ENCODE peak calls at places on chromosomes 4 and X, in five cellular contexts. U, W, M, G and Q are unnamed samples.
A peak's percentile ranks its signal among the peaks of the same experiment; 100 is the strongest.

GRCh38 chr4:5996641-5997040 is 21.6 kb downstream of the C4orf50 start:
- DNase-seq in U (peak; percentile 22), W (no peak), M (no peak), G (no peak), Q (no peak)

GRCh38 chr4:7868430-7868775 is 71.3 kb downstream of the AFAP1 start:
- DNase-seq in U (no peak), W (no peak), M (no peak), G (no peak), Q (no peak)

GRCh38 chrX:107849747-107850478 is 24.2 kb downstream of the MID2 start:
- DNase-seq in U (peak; percentile 54), W (peak; percentile 8), M (no peak), G (no peak), Q (no peak)

GRCh38 chr4:74632634-74633033 is 161.7 kb downstream of the BTC start:
- DNase-seq in U (no peak), W (peak; percentile 72), M (no peak), G (no peak), Q (no peak)

GRCh38 chr4:139242511-139243051 is 37.4 kb downstream of the MGARP start:
- DNase-seq in U (no peak), W (peak; percentile 72), M (no peak), G (no peak), Q (no peak)

GRCh38 chr4:122577808-122578781 is 42.8 kb downstream of the IL21 start:
- DNase-seq in U (no peak), W (peak; percentile 71), M (peak; percentile 64), G (peak; percentile 40), Q (peak; percentile 23)

GRCh38 chr4:2962614-2963184 is 507 bp downstream of the NOP14 start:
- DNase-seq in U (peak; percentile 66), W (peak; percentile 78), M (peak; percentile 78), G (peak; percentile 45), Q (peak; percentile 71)

GRCh38 chr4:102789317-102789717 is 28.5 kb upstream of the MANBA start:
- DNase-seq in U (no peak), W (no peak), M (no peak), G (no peak), Q (no peak)

GRCh38 chr4:137283737-137284136 is 248.6 kb downstream of the PCDH18 start:
- DNase-seq in U (no peak), W (peak; percentile 26), M (no peak), G (no peak), Q (no peak)

GRCh38 chr4:149964001-149964400 is 114.2 kb upstream of the DCLK2 start:
- DNase-seq in U (no peak), W (no peak), M (no peak), G (no peak), Q (no peak)

GRCh38 chr4:61527886-61528285 is 327.8 kb downstream of the ADGRL3 start:
- DNase-seq in U (no peak), W (no peak), M (no peak), G (no peak), Q (no peak)

GRCh38 chr4:163818673-163819072 is 324.2 kb downstream of the TMA16 start:
- DNase-seq in U (no peak), W (no peak), M (no peak), G (no peak), Q (no peak)
- H3K9ac ChIP-seq in U (no peak overlapping the region), W (no peak overlapping the region), M (no peak overlapping the region), G (no peak overlapping the region), Q (no peak overlapping the region)

GRCh38 chr4:125331116-125331515 is 16.4 kb downstream of the FAT4 start:
- DNase-seq in U (no peak), W (no peak), M (no peak), G (no peak), Q (no peak)
- H2BK12ac ChIP-seq in U (no peak overlapping the region), W (no peak overlapping the region), M (no peak overlapping the region), G (no peak overlapping the region), Q (no peak overlapping the region)

GRCh38 chr4:43163101-43163792 is 270.7 kb downstream of the GRXCR1 start:
- DNase-seq in U (no peak), W (no peak), M (no peak), G (no peak), Q (no peak)
- H3K9ac ChIP-seq in U (no peak overlapping the region), W (no peak overlapping the region), M (no peak overlapping the region), G (no peak overlapping the region), Q (no peak overlapping the region)

DNA sequence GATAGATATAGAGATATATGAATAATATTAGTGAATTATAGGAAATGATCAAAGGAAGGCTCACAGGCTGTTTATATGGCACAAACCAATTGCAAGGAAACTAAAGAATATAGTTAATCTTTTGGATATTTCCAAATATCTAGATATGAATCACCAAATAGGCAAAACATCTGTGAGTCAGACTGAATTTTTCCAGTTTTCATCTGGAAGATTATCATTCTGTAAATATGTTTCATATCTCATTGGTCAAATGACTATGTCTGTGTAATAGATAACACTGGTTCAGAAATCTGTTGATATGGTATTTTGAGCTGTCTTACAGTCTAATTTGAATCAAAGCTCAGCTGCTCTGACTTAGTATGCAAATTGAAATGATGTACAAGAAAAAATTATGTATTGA is 303.6 kb downstream of the FAM133A start:
- DNase-seq in U (no peak), W (no peak), M (no peak), G (peak; percentile 4), Q (no peak)
- H2BK12ac ChIP-seq in U (no peak overlapping the region), W (no peak overlapping the region), M (no peak overlapping the region), G (no peak overlapping the region), Q (no peak overlapping the region)

GRCh38 chrX:1491851-1492349 is 39.2 kb upstream of the ASMTL start:
- DNase-seq in U (peak; percentile 77), W (no peak), M (peak; percentile 86), G (no peak), Q (peak; percentile 35)

GRCh38 chrX:1493877-1494510 is 41.3 kb upstream of the ASMTL start:
- DNase-seq in U (peak; percentile 39), W (no peak), M (peak; percentile 59), G (no peak), Q (no peak)

GRCh38 chrX:1493317-1493856 is 40.7 kb upstream of the ASMTL start:
- DNase-seq in U (no peak), W (no peak), M (no peak), G (no peak), Q (no peak)

GRCh38 chrX:1492421-1493012 is 39.8 kb upstream of the ASMTL start:
- DNase-seq in U (no peak), W (no peak), M (no peak), G (no peak), Q (no peak)

GRCh38 chrX:1496076-1496475 is 40.9 kb downstream of the P2RY8 start:
- DNase-seq in U (no peak), W (no peak), M (no peak), G (no peak), Q (no peak)
- H3K9ac ChIP-seq in U (no peak overlapping the region), W (no peak overlapping the region), M (no peak overlapping the region), G (no peak overlapping the region), Q (no peak overlapping the region)

GRCh38 chr4:105022811-105023667 is 123.6 kb upstream of the TET2 start:
- DNase-seq in U (no peak), W (peak; percentile 5), M (no peak), G (peak; percentile 77), Q (no peak)

GRCh38 chr4:105023668-105024055 is 123.0 kb upstream of the TET2 start:
- DNase-seq in U (no peak), W (no peak), M (no peak), G (no peak), Q (no peak)

GRCh38 chr4:105025263-105026017 is 121.2 kb upstream of the TET2 start:
- DNase-seq in U (peak; percentile 40), W (no peak), M (no peak), G (no peak), Q (no peak)
- H2BK12ac ChIP-seq in U (no peak overlapping the region), W (no peak overlapping the region), M (no peak overlapping the region), G (no peak overlapping the region), Q (no peak overlapping the region)

GRCh38 chrX:2710496-2710895 is 19.4 kb downstream of the CD99 start:
- DNase-seq in U (no peak), W (no peak), M (no peak), G (peak; percentile 78), Q (no peak)

GRCh38 chrX:2711441-2711840 is 20.3 kb downstream of the CD99 start:
- DNase-seq in U (no peak), W (no peak), M (no peak), G (no peak), Q (no peak)

GRCh38 chrX:2708016-2708415 is 16.9 kb downstream of the CD99 start:
- DNase-seq in U (no peak), W (peak; percentile 46), M (no peak), G (no peak), Q (no peak)

GRCh38 chrX:2708601-2709200 is 17.6 kb downstream of the CD99 start:
- DNase-seq in U (no peak), W (no peak), M (no peak), G (no peak), Q (no peak)

DNA sequence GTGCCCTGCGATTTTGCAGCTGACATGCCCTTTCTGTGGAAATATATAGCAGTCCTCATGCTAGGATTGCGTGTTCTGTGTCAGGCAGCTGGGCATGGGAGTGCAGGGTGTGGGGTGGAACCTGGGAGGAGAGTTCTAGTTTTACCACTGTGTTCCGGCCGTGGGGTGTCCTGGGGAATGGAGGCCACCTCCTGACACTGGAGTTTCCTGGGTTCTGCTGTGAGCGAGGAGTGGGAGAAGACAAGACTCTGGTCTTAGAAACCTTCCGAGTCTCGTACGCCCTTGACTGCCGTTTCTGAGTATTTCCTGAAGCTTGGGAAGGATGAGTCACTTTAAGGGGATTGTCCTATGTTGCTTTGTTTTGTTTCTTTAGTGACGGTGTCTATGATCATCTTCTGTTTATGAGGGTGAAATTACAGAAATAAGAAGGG is 19.0 kb downstream of the CD99 start:
- DNase-seq in U (no peak), W (peak; percentile 98), M (no peak), G (peak; percentile 59), Q (no peak)
- H3K9ac ChIP-seq in U (no peak overlapping the region), W (peak overlapping the region; percentile 92), M (no peak overlapping the region), G (no peak overlapping the region), Q (peak overlapping the region; percentile 18)